ENCODE peak calls at places on chromosomes 2 and 18, in six cellular contexts. A is stimulated activated CD4-positive, alpha-beta T cell treated with anti-CD3 and anti-CD28 coated beads, Interleukin-1b, Interleukin-23, amount 100 ng/mL, for 48 hours; U is mesothelial cell of epicardium; J is T-cell; Y is T-helper 1 cell; Z is mucosa of gallbladder. W is an unnamed sample.
A peak's percentile ranks its signal among the peaks of the same experiment; 100 is the strongest.

GRCh38 chr2:3108105-3108504 is 269.5 kb downstream of the EIPR1 start:
- DNase-seq in U (no peak), Z (no peak), A (no peak), J (no peak), Y (no peak), W (no peak)

GRCh38 chr2:170022692-170023091 is 155.3 kb upstream of the MYO3B start:
- DNase-seq in U (no peak), Z (no peak), J (no peak), A (no peak), Y (no peak), W (no peak)

GRCh38 chr2:120863661-120864320 is 128.1 kb downstream of the GLI2 start:
- DNase-seq in U (no peak), A (no peak), Z (no peak), J (no peak), Y (no peak), W (no peak)

GRCh38 chr2:162506706-162507105 is 162.8 kb downstream of the GCA start:
- DNase-seq in Z (no peak), Y (no peak), U (no peak), J (no peak), A (no peak), W (no peak)

GRCh38 chr2:241900251-241901017 is 30.9 kb downstream of the RTP5 start:
- DNase-seq in U (no peak), A (no peak), J (no peak), Z (no peak), Y (no peak), W (peak; percentile 8)

GRCh38 chr2:206456078-206456769 is 12.9 kb downstream of the ADAM23 start:
- DNase-seq in A (no peak), J (no peak), Y (no peak), U (no peak), Z (no peak), W (no peak)

GRCh38 chr2:126227250-126227649 is 428.7 kb upstream of the GYPC start:
- DNase-seq in A (no peak), J (no peak), Z (no peak), Y (no peak), U (no peak), W (no peak)

GRCh38 chr2:95526360-95527341 is 42.1 kb upstream of the TRIM43B start:
- DNase-seq in A (peak; percentile 49), Y (peak; percentile 68), J (peak; percentile 46), Z (peak; percentile 63), U (no peak), W (peak; percentile 31)

GRCh38 chr2:1081411-1082225 is 131.0 kb downstream of the SNTG2 start:
- DNase-seq in U (no peak), A (no peak), Y (no peak), Z (peak; percentile 23), J (no peak), W (no peak)

GRCh38 chr2:33158482-33159003 is 211.8 kb downstream of the LTBP1 start:
- DNase-seq in A (no peak), U (no peak), Y (no peak), J (no peak), Z (no peak), W (no peak)

GRCh38 chr2:102803041-102803896 is 41.4 kb downstream of the TMEM182 start:
- DNase-seq in A (no peak), U (no peak), Z (no peak), J (no peak), Y (no peak), W (no peak)

GRCh38 chr2:9656270-9656766 is 25.5 kb upstream of the YWHAQ start:
- DNase-seq in U (no peak), A (peak; percentile 84), J (no peak), Z (no peak), Y (peak; percentile 95), W (no peak)

GRCh38 chr2:212712466-212712865 is 173.9 kb upstream of the ERBB4 start:
- DNase-seq in J (no peak), U (no peak), A (no peak), Y (no peak), Z (no peak), W (no peak)

GRCh38 chr2:67234443-67234842 is 162.7 kb upstream of the ETAA1 start:
- DNase-seq in Z (no peak), J (no peak), U (no peak), Y (no peak), A (no peak), W (no peak)

GRCh38 chr2:28627722-28628480 is 123.7 kb upstream of the PPP1CB start:
- DNase-seq in Z (no peak), Y (peak; percentile 22), A (no peak), U (no peak), J (no peak), W (no peak)

GRCh38 chr2:195092341-195092740 is 564.7 kb upstream of the SLC39A10 start:
- DNase-seq in U (no peak), Y (no peak), A (no peak), J (no peak), Z (no peak), W (no peak)

GRCh38 chr2:45274190-45274926 is 265.1 kb upstream of the SIX2 start:
- DNase-seq in Y (no peak), A (no peak), Z (peak; percentile 65), J (no peak), U (no peak), W (no peak)

GRCh38 chr2:47089083-47089464 is 66.0 kb downstream of the STPG4 start:
- DNase-seq in Z (no peak), U (no peak), A (no peak), Y (no peak), J (no peak), W (no peak)

GRCh38 chr18:76721207-76721996 is 101.0 kb upstream of the ZNF236 start:
- DNase-seq in Y (peak; percentile 87), J (peak; percentile 59), U (no peak), Z (no peak), A (peak; percentile 56), W (no peak)

GRCh38 chr2:127048969-127049897 is 57.7 kb downstream of the BIN1 start:
- DNase-seq in Y (no peak), J (no peak), A (peak; percentile 1), Z (no peak), U (no peak), W (peak; percentile 12)

GRCh38 chr2:232331071-232331470 is 47.5 kb upstream of the ALPP start:
- DNase-seq in A (no peak), J (no peak), Z (no peak), Y (no peak), U (peak; percentile 6), W (no peak)

GRCh38 chr2:196987654-196988364 is 61.3 kb upstream of the PGAP1 start:
- DNase-seq in Z (peak; percentile 35), Y (peak; percentile 90), J (no peak), A (peak; percentile 52), U (no peak), W (no peak)

GRCh38 chr2:29000481-29000880 is 19.4 kb downstream of the TOGARAM2 start:
- DNase-seq in A (no peak), Z (peak; percentile 53), Y (peak; percentile 58), U (no peak), J (peak; percentile 56), W (peak; percentile 55)

GRCh38 chr2:129905664-129906081 is 73.8 kb upstream of the RAB6C start:
- DNase-seq in U (no peak), A (no peak), Z (no peak), J (no peak), Y (no peak), W (no peak)

GRCh38 chr2:10532631-10533101 is 84.5 kb upstream of the ODC1 start:
- DNase-seq in A (no peak), Z (no peak), Y (no peak), U (no peak), J (no peak), W (no peak)

GRCh38 chr2:220076734-220077133 is 449.3 kb downstream of the SLC4A3 start:
- DNase-seq in Y (no peak), Z (no peak), U (no peak), A (no peak), J (no peak), W (no peak)